ENCODE peak calls at places on chromosomes 11 and 22, in seven cellular contexts. One of them, this sample, is unnamed.

GRCh38 chr11:4187055-4187988 is 92.7 kb downstream of the RRM1 start:
- DNase-seq in cardiac muscle cell: peak
- DNase-seq in testis: peak
- DNase-seq in NCI-H1436: peak
- DNase-seq in T-cell: peak
- DNase-seq in CD8-positive, alpha-beta memory T cell: peak
- DNase-seq in endodermal cell: peak
- DNase-seq in this sample: peak

GRCh38 chr11:110490886-110491285 is 61.1 kb downstream of the FDX1 start:
- DNase-seq in cardiac muscle cell: peak
- DNase-seq in testis: no peak
- DNase-seq in NCI-H1436: no peak
- DNase-seq in T-cell: no peak
- DNase-seq in CD8-positive, alpha-beta memory T cell: no peak
- DNase-seq in endodermal cell: no peak
- DNase-seq in this sample: peak

GRCh38 chr11:77146261-77147035 is 18.4 kb downstream of the MYO7A start:
- DNase-seq in cardiac muscle cell: no peak
- DNase-seq in testis: no peak
- DNase-seq in NCI-H1436: no peak
- DNase-seq in T-cell: no peak
- DNase-seq in CD8-positive, alpha-beta memory T cell: no peak
- DNase-seq in endodermal cell: no peak
- DNase-seq in this sample: no peak

GRCh38 chr11:61701298-61701993 is 21.3 kb downstream of the DAGLA start:
- DNase-seq in cardiac muscle cell: no peak
- DNase-seq in testis: peak
- DNase-seq in NCI-H1436: peak
- DNase-seq in T-cell: no peak
- DNase-seq in CD8-positive, alpha-beta memory T cell: no peak
- DNase-seq in endodermal cell: peak
- DNase-seq in this sample: no peak

GRCh38 chr22:50308597-50308935 is 1.1 kb upstream of the PLXNB2 start:
- DNase-seq in cardiac muscle cell: peak
- DNase-seq in testis: peak
- DNase-seq in NCI-H1436: no peak
- DNase-seq in T-cell: no peak
- DNase-seq in CD8-positive, alpha-beta memory T cell: no peak
- DNase-seq in endodermal cell: peak
- DNase-seq in this sample: peak

GRCh38 chr11:121297872-121298271 is 5.3 kb downstream of the SC5D start:
- DNase-seq in cardiac muscle cell: no peak
- DNase-seq in testis: no peak
- DNase-seq in NCI-H1436: no peak
- DNase-seq in T-cell: no peak
- DNase-seq in CD8-positive, alpha-beta memory T cell: no peak
- DNase-seq in endodermal cell: no peak
- DNase-seq in this sample: no peak

GRCh38 chr11:9214765-9215164 is 50.4 kb downstream of the DENND5A start:
- DNase-seq in cardiac muscle cell: peak
- DNase-seq in testis: no peak
- DNase-seq in NCI-H1436: no peak
- DNase-seq in T-cell: no peak
- DNase-seq in CD8-positive, alpha-beta memory T cell: no peak
- DNase-seq in endodermal cell: peak
- DNase-seq in this sample: peak

GRCh38 chr11:23181022-23181807 is 320.9 kb upstream of the CCDC179 start:
- DNase-seq in cardiac muscle cell: no peak
- DNase-seq in testis: no peak
- DNase-seq in NCI-H1436: no peak
- DNase-seq in T-cell: no peak
- DNase-seq in CD8-positive, alpha-beta memory T cell: no peak
- DNase-seq in endodermal cell: no peak
- DNase-seq in this sample: no peak

GRCh38 chr11:17906436-17906835 is 106.4 kb downstream of the SERGEF start:
- DNase-seq in cardiac muscle cell: no peak
- DNase-seq in testis: peak
- DNase-seq in NCI-H1436: peak
- DNase-seq in T-cell: no peak
- DNase-seq in CD8-positive, alpha-beta memory T cell: no peak
- DNase-seq in endodermal cell: peak
- DNase-seq in this sample: no peak

GRCh38 chr11:426851-427250 is 12.1 kb upstream of the SIGIRR start:
- DNase-seq in cardiac muscle cell: no peak
- DNase-seq in testis: no peak
- DNase-seq in NCI-H1436: no peak
- DNase-seq in T-cell: no peak
- DNase-seq in CD8-positive, alpha-beta memory T cell: no peak
- DNase-seq in endodermal cell: no peak
- DNase-seq in this sample: no peak

GRCh38 chr22:25641650-25642049 is 77.2 kb downstream of the GRK3 start:
- DNase-seq in cardiac muscle cell: no peak
- DNase-seq in testis: no peak
- DNase-seq in NCI-H1436: no peak
- DNase-seq in T-cell: no peak
- DNase-seq in CD8-positive, alpha-beta memory T cell: no peak
- DNase-seq in endodermal cell: no peak
- DNase-seq in this sample: no peak

GRCh38 chr11:9090488-9091043 is 833 bp downstream of the SCUBE2 start:
- DNase-seq in cardiac muscle cell: peak
- DNase-seq in testis: no peak
- DNase-seq in NCI-H1436: no peak
- DNase-seq in T-cell: no peak
- DNase-seq in CD8-positive, alpha-beta memory T cell: no peak
- DNase-seq in endodermal cell: no peak
- DNase-seq in this sample: no peak

GRCh38 chr22:46070215-46070721 is 80.1 kb upstream of the PPARA start:
- DNase-seq in cardiac muscle cell: peak
- DNase-seq in testis: peak
- DNase-seq in NCI-H1436: no peak
- DNase-seq in T-cell: no peak
- DNase-seq in CD8-positive, alpha-beta memory T cell: no peak
- DNase-seq in endodermal cell: peak
- DNase-seq in this sample: no peak

GRCh38 chr11:36122715-36123114 is 166.5 kb downstream of the COMMD9 start:
- DNase-seq in cardiac muscle cell: peak
- DNase-seq in testis: no peak
- DNase-seq in NCI-H1436: no peak
- DNase-seq in T-cell: no peak
- DNase-seq in CD8-positive, alpha-beta memory T cell: no peak
- DNase-seq in endodermal cell: no peak
- DNase-seq in this sample: no peak

GRCh38 chr11:88312665-88313064 is 24.9 kb downstream of the CTSC start:
- DNase-seq in cardiac muscle cell: peak
- DNase-seq in testis: no peak
- DNase-seq in NCI-H1436: no peak
- DNase-seq in T-cell: no peak
- DNase-seq in CD8-positive, alpha-beta memory T cell: no peak
- DNase-seq in endodermal cell: no peak
- DNase-seq in this sample: peak